ENCODE peak calls at places on chromosomes 7 and 10, in nine cellular contexts. Y is myocyte; R is head of caudate nucleus; K is tibial artery; T is Calu3; V is effector memory CD8-positive, alpha-beta T cell; M is stromal cell of bone marrow; Z is activated T-cell treated with anti-CD3 and anti-CD28 coated beads for 24 hours; Q is mesothelial cell of epicardium. G is an unnamed sample.

GRCh38 chr10:70885931-70886903 is 2.1 kb downstream of the PCBD1 start:
- DNase-seq in Y (no peak), R (no peak), K (no peak), T (no peak), V (no peak), M (no peak), Z (no peak), Q (no peak), G (no peak)

GRCh38 chr10:58299580-58299979 is 30.6 kb downstream of the CISD1 start:
- DNase-seq in Y (peak), R (peak), K (peak), T (peak), V (peak), M (peak), Z (peak), Q (no peak), G (peak)

GRCh38 chr10:98407017-98407743 is 7.8 kb downstream of the PYROXD2 start:
- DNase-seq in Y (no peak), R (no peak), K (no peak), T (no peak), V (no peak), M (no peak), Z (no peak), Q (no peak), G (no peak)

GRCh38 chr7:115227473-115228235 is 305.8 kb downstream of the MDFIC start:
- DNase-seq in Y (no peak), R (no peak), K (no peak), T (peak), V (no peak), M (peak), Z (no peak), Q (no peak), G (no peak)

GRCh38 chr10:70621497-70622078 is 19.0 kb upstream of the PRF1 start:
- DNase-seq in Y (no peak), R (no peak), K (no peak), T (no peak), V (no peak), M (no peak), Z (no peak), Q (no peak), G (no peak)

GRCh38 chr10:130215076-130215917 is 79.1 kb downstream of the GLRX3 start:
- DNase-seq in Y (no peak), R (no peak), K (peak), T (no peak), V (no peak), M (no peak), Z (no peak), Q (no peak), G (no peak)

GRCh38 chr10:54703086-54703485 is 97.9 kb downstream of the PCDH15 start:
- DNase-seq in Y (no peak), R (no peak), K (no peak), T (no peak), V (no peak), M (no peak), Z (no peak), Q (no peak), G (no peak)

GRCh38 chr7:146557971-146558469 is 441.4 kb downstream of the CNTNAP2 start:
- DNase-seq in Y (no peak), R (no peak), K (no peak), T (no peak), V (no peak), M (no peak), Z (no peak), Q (no peak), G (no peak)

GRCh38 chr7:21944616-21945373 is 904 bp downstream of the CDCA7L start:
- DNase-seq in Y (peak), R (peak), K (no peak), T (peak), V (no peak), M (no peak), Z (no peak), Q (no peak), G (peak)

GRCh38 chr7:130963349-130963748 is 229.3 kb upstream of the KLF14 start:
- DNase-seq in Y (no peak), R (no peak), K (no peak), T (no peak), V (no peak), M (no peak), Z (no peak), Q (no peak), G (no peak)

GRCh38 chr10:126216221-126216701 is 172.0 kb downstream of the ADAM12 start:
- DNase-seq in Y (no peak), R (no peak), K (no peak), T (no peak), V (no peak), M (peak), Z (no peak), Q (no peak), G (no peak)

GRCh38 chr7:134546903-134547737 is 1.8 kb upstream of the AKR1B15 start:
- DNase-seq in Y (peak), R (peak), K (peak), T (peak), V (peak), M (peak), Z (peak), Q (no peak), G (peak)

GRCh38 chr7:44272981-44273380 is 52.4 kb downstream of the CAMK2B start:
- DNase-seq in Y (no peak), R (no peak), K (no peak), T (no peak), V (no peak), M (no peak), Z (no peak), Q (no peak), G (no peak)

GRCh38 chr7:43531700-43532099 is 51.2 kb upstream of the STK17A start:
- DNase-seq in Y (no peak), R (no peak), K (no peak), T (no peak), V (no peak), M (no peak), Z (no peak), Q (no peak), G (no peak)

GRCh38 chr10:122149138-122149606 is 121.9 kb upstream of the BTBD16 start:
- DNase-seq in Y (peak), R (no peak), K (peak), T (no peak), V (no peak), M (no peak), Z (no peak), Q (no peak), G (no peak)

GRCh38 chr10:69338547-69339450 is 60.5 kb downstream of the HK1 start:
- DNase-seq in Y (peak), R (no peak), K (no peak), T (no peak), V (no peak), M (no peak), Z (no peak), Q (no peak), G (no peak)

GRCh38 chr7:130887182-130888016 is 153.4 kb upstream of the KLF14 start:
- DNase-seq in Y (peak), R (no peak), K (no peak), T (no peak), V (no peak), M (peak), Z (no peak), Q (no peak), G (no peak)